ENCODE peak calls at places on chromosomes 3 and 15, in four cellular contexts. S is endothelial cell, B is left lung, U is NCI-H345. J is an unnamed sample.

GRCh38 chr3:72887723-72888545 is at the start of gene GXYLT2:
- DNase-seq in S (peak; percentile 58), U (peak; percentile 55), B (peak; percentile 85), J (peak; percentile 58)

GRCh38 chr3:152595975-152596832 is 238.7 kb upstream of the P2RY1 start:
- DNase-seq in U (no peak), S (peak; percentile 10), B (no peak), J (no peak)

GRCh38 chr3:175199961-175200360 is 340.8 kb downstream of the NAALADL2 start:
- DNase-seq in S (no peak), B (no peak), U (no peak), J (no peak)

GRCh38 chr15:72078887-72079286 is 39.1 kb downstream of the MYO9A start:
- DNase-seq in B (no peak), S (no peak), U (no peak), J (no peak)

GRCh38 chr3:102302020-102302419 is 132.8 kb upstream of the ZPLD1 start:
- DNase-seq in S (no peak), B (no peak), U (no peak), J (no peak)

GRCh38 chr15:92011611-92012367 is 158.3 kb downstream of the SLCO3A1 start:
- DNase-seq in U (peak; percentile 44), S (no peak), B (no peak), J (no peak)

GRCh38 chr3:171704002-171704401 is 106.3 kb downstream of the PLD1 start:
- DNase-seq in B (no peak), U (no peak), S (no peak), J (peak; percentile 30)

GRCh38 chr15:36932070-36932469 is 168.3 kb downstream of the MEIS2 start:
- DNase-seq in U (no peak), B (no peak), S (no peak), J (no peak)

GRCh38 chr3:155018621-155019330 is 61.3 kb upstream of the MME start:
- DNase-seq in B (no peak), U (no peak), S (no peak), J (no peak)

GRCh38 chr3:171155122-171155700 is 128.7 kb upstream of the SLC2A2 start:
- DNase-seq in U (no peak), S (no peak), B (no peak), J (no peak)

GRCh38 chr15:48307586-48307985 is 23.6 kb upstream of the DUT start:
- DNase-seq in S (no peak), B (no peak), U (no peak), J (no peak)

GRCh38 chr15:40776537-40777141 is 6.9 kb downstream of the C15orf62 start:
- DNase-seq in B (peak; percentile 86), U (no peak), S (no peak), J (no peak)

GRCh38 chr3:158727499-158728377 is 4.5 kb downstream of the RARRES1 start:
- DNase-seq in B (no peak), S (peak; percentile 51), U (peak; percentile 50), J (peak; percentile 45)

GRCh38 chr15:67068724-67069400 is 3.5 kb downstream of the SMAD3 start:
- DNase-seq in U (no peak), B (no peak), S (no peak), J (no peak)

GRCh38 chr15:65761210-65761926 is 30.7 kb downstream of the DENND4A start:
- DNase-seq in B (no peak), S (no peak), U (no peak), J (no peak)

GRCh38 chr3:35946121-35946856 is 307.0 kb downstream of the ARPP21 start:
- DNase-seq in S (no peak), U (peak; percentile 46), B (no peak), J (peak; percentile 27)

J was measured in NCI-H526 treated with DMSO at 0.1 percent for 48 hours.